ENCODE peak calls at places on chromosomes 11 and 22, in seven cellular contexts. One of them, this sample, is unnamed.
A peak's percentile ranks its signal among the peaks of the same experiment; 100 is the strongest.

GRCh38 chr11:126918556-126918955 is 82.0 kb downstream of the KIRREL3 start:
- DNase-seq in T-helper 1 cell: no peak
- DNase-seq in NCI-H2029 treated with DMSO at 0.1 percent for 48 hours: no peak
- DNase-seq in left colon: no peak
- DNase-seq in A172: no peak
- DNase-seq in PC-9: no peak
- DNase-seq in psoas muscle: no peak
- DNase-seq in this sample: no peak

GRCh38 chr11:116225784-116226410 is 546.9 kb downstream of the BUD13 start:
- DNase-seq in T-helper 1 cell: no peak
- DNase-seq in NCI-H2029 treated with DMSO at 0.1 percent for 48 hours: no peak
- DNase-seq in left colon: no peak
- DNase-seq in A172: no peak
- DNase-seq in PC-9: no peak
- DNase-seq in psoas muscle: no peak
- DNase-seq in this sample: no peak

GRCh38 chr11:30935861-30936260 is 349.7 kb upstream of the MPPED2 start:
- DNase-seq in T-helper 1 cell: no peak
- DNase-seq in NCI-H2029 treated with DMSO at 0.1 percent for 48 hours: no peak
- DNase-seq in left colon: no peak
- DNase-seq in A172: peak; percentile 28
- DNase-seq in PC-9: no peak
- DNase-seq in psoas muscle: no peak
- DNase-seq in this sample: no peak

GRCh38 chr11:77204792-77205466 is 76.9 kb downstream of the MYO7A start:
- DNase-seq in T-helper 1 cell: no peak
- DNase-seq in NCI-H2029 treated with DMSO at 0.1 percent for 48 hours: no peak
- DNase-seq in left colon: no peak
- DNase-seq in A172: no peak
- DNase-seq in PC-9: no peak
- DNase-seq in psoas muscle: no peak
- DNase-seq in this sample: no peak

GRCh38 chr22:49826603-49827306 is 918 bp downstream of the BRD1 start:
- DNase-seq in T-helper 1 cell: no peak
- DNase-seq in NCI-H2029 treated with DMSO at 0.1 percent for 48 hours: no peak
- DNase-seq in left colon: no peak
- DNase-seq in A172: no peak
- DNase-seq in PC-9: no peak
- DNase-seq in psoas muscle: peak; percentile 78
- DNase-seq in this sample: peak; percentile 80

GRCh38 chr11:125564357-125564756 is 4.9 kb upstream of the EI24 start:
- DNase-seq in T-helper 1 cell: no peak
- DNase-seq in NCI-H2029 treated with DMSO at 0.1 percent for 48 hours: no peak
- DNase-seq in left colon: no peak
- DNase-seq in A172: no peak
- DNase-seq in PC-9: no peak
- DNase-seq in psoas muscle: no peak
- DNase-seq in this sample: no peak

GRCh38 chr11:114269498-114269897 is 26.7 kb upstream of the NNMT start:
- DNase-seq in T-helper 1 cell: no peak
- DNase-seq in NCI-H2029 treated with DMSO at 0.1 percent for 48 hours: no peak
- DNase-seq in left colon: no peak
- DNase-seq in A172: no peak
- DNase-seq in PC-9: no peak
- DNase-seq in psoas muscle: no peak
- DNase-seq in this sample: no peak

GRCh38 chr11:63912678-63913077 is 4.3 kb downstream of the RCOR2 start:
- DNase-seq in T-helper 1 cell: no peak
- DNase-seq in NCI-H2029 treated with DMSO at 0.1 percent for 48 hours: no peak
- DNase-seq in left colon: no peak
- DNase-seq in A172: no peak
- DNase-seq in PC-9: no peak
- DNase-seq in psoas muscle: no peak
- DNase-seq in this sample: no peak

GRCh38 chr22:23405366-23405851 is 174.7 kb downstream of the IGLL1 start:
- DNase-seq in T-helper 1 cell: no peak
- DNase-seq in NCI-H2029 treated with DMSO at 0.1 percent for 48 hours: no peak
- DNase-seq in left colon: no peak
- DNase-seq in A172: no peak
- DNase-seq in PC-9: no peak
- DNase-seq in psoas muscle: no peak
- DNase-seq in this sample: peak; percentile 39

GRCh38 chr11:3675971-3676370 is 4.8 kb upstream of the CHRNA10 start:
- DNase-seq in T-helper 1 cell: no peak
- DNase-seq in NCI-H2029 treated with DMSO at 0.1 percent for 48 hours: no peak
- DNase-seq in left colon: no peak
- DNase-seq in A172: peak; percentile 25
- DNase-seq in PC-9: no peak
- DNase-seq in psoas muscle: no peak
- DNase-seq in this sample: no peak

GRCh38 chr11:86453290-86454030 is 78.8 kb downstream of the CCDC81 start:
- DNase-seq in T-helper 1 cell: no peak
- DNase-seq in NCI-H2029 treated with DMSO at 0.1 percent for 48 hours: no peak
- DNase-seq in left colon: no peak
- DNase-seq in A172: no peak
- DNase-seq in PC-9: no peak
- DNase-seq in psoas muscle: no peak
- DNase-seq in this sample: no peak

GRCh38 chr11:124622531-124623451 is at the start of gene TBRG1:
- DNase-seq in T-helper 1 cell: peak; percentile 75
- DNase-seq in NCI-H2029 treated with DMSO at 0.1 percent for 48 hours: peak; percentile 29
- DNase-seq in left colon: peak; percentile 90
- DNase-seq in A172: peak; percentile 68
- DNase-seq in PC-9: peak; percentile 69
- DNase-seq in psoas muscle: peak; percentile 93
- DNase-seq in this sample: peak; percentile 94